ENCODE peak calls at places on chromosomes 1 and 21, in six cellular contexts. N is tibial nerve, S is breast epithelium, F is K562, O is heart left ventricle, I is right lobe of liver. H is an unnamed sample.

GRCh38 chr1:23908453-23909341 is 4.5 kb downstream of the CNR2 start:
- DNase-seq in N (no peak), S (no peak), F (peak; percentile 38), O (peak; percentile 39), I (no peak), H (no peak)

GRCh38 chr1:56196839-56197238 is 382.5 kb downstream of the PLPP3 start:
- DNase-seq in N (no peak), S (no peak), F (no peak), O (no peak), I (no peak), H (no peak)

GRCh38 chr1:62727656-62728396 is 39.6 kb upstream of the DOCK7 start:
- DNase-seq in N (no peak), S (no peak), F (no peak), O (no peak), I (no peak), H (no peak)

GRCh38 chr1:41361495-41362356 is 492 bp downstream of the FOXO6 start:
- DNase-seq in N (no peak), S (no peak), F (no peak), O (no peak), I (no peak), H (no peak)

GRCh38 chr1:1040004-1040991 is 20.4 kb downstream of the AGRN start:
- DNase-seq in N (peak; percentile 59), S (peak; percentile 74), F (peak; percentile 99), O (peak; percentile 71), I (peak; percentile 66), H (no peak)

GRCh38 chr1:28518745-28519341 is 13.0 kb downstream of the RCC1 start:
- DNase-seq in N (no peak), S (no peak), F (peak; percentile 48), O (no peak), I (peak; percentile 55), H (no peak)

GRCh38 chr21:46603228-46603627 is 1.7 kb downstream of the S100B start:
- DNase-seq in N (no peak), S (no peak), F (peak; percentile 58), O (no peak), I (no peak), H (no peak)

GRCh38 chr21:25518491-25518911 is 88.8 kb downstream of the MRPL39 start:
- DNase-seq in N (no peak), S (no peak), F (no peak), O (no peak), I (no peak), H (no peak)

GRCh38 chr1:200317236-200317635 is 92.6 kb downstream of the ZNF281 start:
- DNase-seq in N (no peak), S (no peak), F (no peak), O (no peak), I (no peak), H (no peak)

GRCh38 chr1:15430787-15431570 is 7.3 kb upstream of the CTRC start:
- DNase-seq in N (peak; percentile 54), S (no peak), F (peak; percentile 86), O (peak; percentile 67), I (peak; percentile 70), H (no peak)

GRCh38 chr21:42189860-42190491 is 29.0 kb upstream of the ABCG1 start:
- DNase-seq in N (no peak), S (no peak), F (no peak), O (no peak), I (no peak), H (no peak)

GRCh38 chr1:156852414-156852874 is 6.5 kb downstream of the INSRR start:
- DNase-seq in N (peak; percentile 35), S (peak; percentile 77), F (no peak), O (peak; percentile 90), I (peak; percentile 98), H (no peak)

GRCh38 chr1:7985851-7986612 is 24.5 kb downstream of the PARK7 start:
- DNase-seq in N (no peak), S (no peak), F (no peak), O (no peak), I (no peak), H (no peak)

GRCh38 chr1:176374967-176375569 is 87.9 kb upstream of the PAPPA2 start:
- DNase-seq in N (peak; percentile 67), S (peak; percentile 76), F (peak; percentile 70), O (peak; percentile 70), I (peak; percentile 68), H (peak; percentile 80)

GRCh38 chr1:89757532-89757931 is 63.3 kb upstream of the LRRC8D start:
- DNase-seq in N (no peak), S (no peak), F (no peak), O (peak; percentile 62), I (no peak), H (no peak)

GRCh38 chr1:202283991-202284390 is 57.7 kb downstream of the UBE2T start:
- DNase-seq in N (no peak), S (no peak), F (no peak), O (no peak), I (no peak), H (no peak)

GRCh38 chr1:167092653-167093052 is 1.2 kb upstream of the STYXL2 start:
- DNase-seq in N (no peak), S (no peak), F (no peak), O (no peak), I (no peak), H (no peak)

GRCh38 chr21:38295997-38296764 is 39.4 kb downstream of the KCNJ15 start:
- DNase-seq in N (no peak), S (no peak), F (no peak), O (no peak), I (peak; percentile 51), H (no peak)

GRCh38 chr1:205237526-205238484 is 10.1 kb downstream of the TMCC2 start:
- DNase-seq in N (no peak), S (no peak), F (peak; percentile 75), O (no peak), I (peak; percentile 20), H (no peak)

GRCh38 chr1:11784993-11785769 is 20.6 kb downstream of the MTHFR start:
- DNase-seq in N (no peak), S (no peak), F (peak; percentile 89), O (peak; percentile 82), I (peak; percentile 74), H (peak; percentile 82)

GRCh38 chr1:106022312-106022902 is 1034.1 kb upstream of the PRMT6 start:
- DNase-seq in N (no peak), S (no peak), F (no peak), O (no peak), I (no peak), H (no peak)

GRCh38 chr1:159826436-159827101 is at the start of gene SLAMF8:
- DNase-seq in N (no peak), S (no peak), F (no peak), O (peak; percentile 45), I (no peak), H (no peak)

GRCh38 chr1:40039757-40040510 is 595 bp upstream of the CAP1 start:
- DNase-seq in N (peak; percentile 78), S (peak; percentile 86), F (peak; percentile 89), O (peak; percentile 93), I (peak; percentile 85), H (peak; percentile 95)
- TF ChIP-seq POLR2A in N (peak; percentile 95), S (peak; percentile 98), F (peak; percentile 99), O (peak; percentile 94), I (peak; percentile 97), H (peak; percentile 76)

GRCh38 chr21:33238565-33239255 is 9.0 kb downstream of the IFNAR2 start:
- DNase-seq in N (no peak), S (no peak), F (no peak), O (no peak), I (no peak), H (no peak)

GRCh38 chr21:33236799-33237198 is 7.1 kb downstream of the IFNAR2 start:
- DNase-seq in N (no peak), S (no peak), F (no peak), O (no peak), I (no peak), H (no peak)

GRCh38 chr21:33238146-33238545 is 8.4 kb downstream of the IFNAR2 start:
- DNase-seq in N (no peak), S (no peak), F (no peak), O (no peak), I (no peak), H (no peak)

GRCh38 chr21:33236013-33236686 is 6.4 kb downstream of the IFNAR2 start:
- DNase-seq in N (no peak), S (no peak), F (no peak), O (no peak), I (no peak), H (no peak)

GRCh38 chr21:33237446-33237845 is 7.7 kb downstream of the IFNAR2 start:
- DNase-seq in N (no peak), S (no peak), F (no peak), O (no peak), I (no peak), H (no peak)
- H3K36me3 ChIP-seq in N (peaks cover 6% of the 10 kb centered on the region), S (no peaks in the 10 kb centered on the region), F (peaks cover 6% of the 10 kb centered on the region), O (no peaks in the 10 kb centered on the region), I (no peaks in the 10 kb centered on the region), H (no peaks in the 10 kb centered on the region)

DNA sequence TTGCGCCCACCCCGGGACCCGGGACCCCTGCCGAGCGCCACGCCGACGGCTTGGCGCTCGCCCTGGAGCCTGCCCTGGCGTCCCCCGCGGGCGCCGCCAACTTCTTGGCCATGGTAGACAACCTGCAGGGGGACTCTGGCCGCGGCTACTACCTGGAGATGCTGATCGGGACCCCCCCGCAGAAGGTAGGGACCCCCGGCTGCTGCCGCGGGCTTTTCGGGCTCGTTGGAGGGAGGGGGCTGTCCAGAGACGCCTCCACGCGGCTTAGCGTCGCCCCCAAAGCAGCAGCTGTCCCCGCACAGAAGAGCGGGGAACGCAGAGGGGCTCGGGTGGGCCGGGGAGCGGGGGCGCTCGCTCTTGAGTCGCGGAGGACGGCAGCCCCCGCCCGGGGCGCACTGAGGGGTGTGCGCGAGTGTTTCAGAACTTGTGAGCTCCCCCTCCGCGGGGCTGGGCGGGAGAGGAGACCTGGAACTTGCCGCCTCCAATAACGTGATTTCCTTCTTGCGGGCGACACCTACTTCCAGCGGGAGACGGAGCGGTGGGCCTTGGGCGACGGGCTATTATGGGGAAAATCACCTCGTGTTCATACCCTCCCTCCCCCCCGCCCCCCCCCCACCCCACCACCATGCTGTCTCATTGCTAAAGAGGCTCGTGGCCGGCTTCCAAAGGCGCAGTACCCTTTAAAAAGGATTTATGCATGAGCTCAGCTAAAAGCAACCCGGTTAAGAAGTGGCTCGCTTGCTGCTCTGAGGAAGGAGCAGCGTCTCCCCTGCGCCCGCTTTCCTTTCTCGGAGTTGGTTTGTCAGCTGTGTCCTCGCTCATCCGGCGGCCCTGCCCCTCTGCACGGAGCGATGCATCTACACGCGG is 664 bp downstream of the BACE2 start:
- DNase-seq in N (peak; percentile 38), S (peak; percentile 63), F (no peak), O (peak; percentile 70), I (no peak), H (no peak)
- TF ChIP-seq POLR2A in N (peak; percentile 6), S (no peak), F (no peak), O (no peak), I (no peak), H (no peak)

DNA sequence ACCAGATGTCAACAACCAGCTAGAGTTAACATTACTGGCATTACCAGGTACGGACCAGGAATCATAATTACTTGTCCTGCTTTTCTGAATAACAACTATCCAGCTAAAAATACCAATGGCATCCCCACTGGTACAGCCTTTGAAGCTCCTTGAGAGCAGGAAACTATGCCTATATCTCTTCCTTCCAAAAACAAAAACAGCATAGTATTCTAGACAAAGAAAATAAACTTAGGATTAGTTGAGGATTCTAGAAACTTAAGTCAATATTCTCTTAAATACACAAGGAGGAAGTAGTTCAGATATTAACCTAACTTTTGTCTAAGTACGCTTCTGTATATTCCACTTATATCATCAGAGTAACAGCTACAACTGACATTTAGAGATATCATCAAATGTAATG is 3.0 kb downstream of the FUBP1 start:
- DNase-seq in N (no peak), S (no peak), F (no peak), O (no peak), I (no peak), H (no peak)
- H3K36me3 ChIP-seq in N (peaks cover 4% of the 10 kb centered on the region), S (no peaks in the 10 kb centered on the region), F (peaks cover 60% of the 10 kb centered on the region), O (no peaks in the 10 kb centered on the region), I (no peaks in the 10 kb centered on the region), H (no peaks in the 10 kb centered on the region)

H was measured in suprapubic skin.